ENCODE peak calls at places on chromosome 21, in ten cellular contexts. One of them, this sample, is unnamed.
A peak's percentile ranks its signal among the peaks of the same experiment; 100 is the strongest.

GRCh38 chr21:22900511-22900910 is 1902.3 kb downstream of the NCAM2 start:
- DNase-seq in upper lobe of right lung: no peak
- DNase-seq in right lobe of liver: no peak
- DNase-seq in kidney epithelial cell: no peak
- DNase-seq in AG10803: no peak
- DNase-seq in cardiac muscle cell: no peak
- DNase-seq in AG09309: no peak
- DNase-seq in Caco-2: no peak
- DNase-seq in left ventricle myocardium inferior: no peak
- DNase-seq in foreskin fibroblast: no peak
- DNase-seq in this sample: no peak

GRCh38 chr21:31873696-31874599 is 1.1 kb downstream of the HUNK start:
- DNase-seq in upper lobe of right lung: peak; percentile 81
- DNase-seq in right lobe of liver: peak; percentile 47
- DNase-seq in kidney epithelial cell: no peak
- DNase-seq in AG10803: peak; percentile 39
- DNase-seq in cardiac muscle cell: peak; percentile 74
- DNase-seq in AG09309: no peak
- DNase-seq in Caco-2: peak; percentile 58
- DNase-seq in left ventricle myocardium inferior: peak; percentile 33
- DNase-seq in foreskin fibroblast: peak; percentile 35
- DNase-seq in this sample: no peak

GRCh38 chr21:44495641-44496040 is 40.3 kb downstream of the LRRC3 start:
- DNase-seq in upper lobe of right lung: no peak
- DNase-seq in right lobe of liver: no peak
- DNase-seq in kidney epithelial cell: no peak
- DNase-seq in AG10803: no peak
- DNase-seq in cardiac muscle cell: peak; percentile 90
- DNase-seq in AG09309: no peak
- DNase-seq in Caco-2: no peak
- DNase-seq in left ventricle myocardium inferior: no peak
- DNase-seq in foreskin fibroblast: no peak
- DNase-seq in this sample: no peak

GRCh38 chr21:40640427-40640826 is 206.5 kb downstream of the DSCAM start:
- DNase-seq in upper lobe of right lung: no peak
- DNase-seq in right lobe of liver: no peak
- DNase-seq in kidney epithelial cell: no peak
- DNase-seq in AG10803: no peak
- DNase-seq in cardiac muscle cell: no peak
- DNase-seq in AG09309: no peak
- DNase-seq in Caco-2: no peak
- DNase-seq in left ventricle myocardium inferior: no peak
- DNase-seq in foreskin fibroblast: no peak
- DNase-seq in this sample: no peak

GRCh38 chr21:31316488-31317169 is 27.4 kb downstream of the TIAM1 start:
- DNase-seq in upper lobe of right lung: no peak
- DNase-seq in right lobe of liver: no peak
- DNase-seq in kidney epithelial cell: no peak
- DNase-seq in AG10803: no peak
- DNase-seq in cardiac muscle cell: no peak
- DNase-seq in AG09309: no peak
- DNase-seq in Caco-2: no peak
- DNase-seq in left ventricle myocardium inferior: no peak
- DNase-seq in foreskin fibroblast: peak; percentile 27
- DNase-seq in this sample: no peak

GRCh38 chr21:41403966-41404365 is 22.1 kb upstream of the MX1 start:
- DNase-seq in upper lobe of right lung: no peak
- DNase-seq in right lobe of liver: peak; percentile 35
- DNase-seq in kidney epithelial cell: no peak
- DNase-seq in AG10803: no peak
- DNase-seq in cardiac muscle cell: no peak
- DNase-seq in AG09309: no peak
- DNase-seq in Caco-2: no peak
- DNase-seq in left ventricle myocardium inferior: no peak
- DNase-seq in foreskin fibroblast: no peak
- DNase-seq in this sample: no peak

GRCh38 chr21:37253991-37254390 is 13.1 kb downstream of the VPS26C start:
- DNase-seq in upper lobe of right lung: no peak
- DNase-seq in right lobe of liver: no peak
- DNase-seq in kidney epithelial cell: no peak
- DNase-seq in AG10803: peak; percentile 16
- DNase-seq in cardiac muscle cell: no peak
- DNase-seq in AG09309: no peak
- DNase-seq in Caco-2: no peak
- DNase-seq in left ventricle myocardium inferior: no peak
- DNase-seq in foreskin fibroblast: no peak
- DNase-seq in this sample: peak; percentile 41

GRCh38 chr21:37937668-37938067 is 21.4 kb upstream of the KCNJ6 start:
- DNase-seq in upper lobe of right lung: no peak
- DNase-seq in right lobe of liver: no peak
- DNase-seq in kidney epithelial cell: no peak
- DNase-seq in AG10803: no peak
- DNase-seq in cardiac muscle cell: no peak
- DNase-seq in AG09309: no peak
- DNase-seq in Caco-2: no peak
- DNase-seq in left ventricle myocardium inferior: no peak
- DNase-seq in foreskin fibroblast: no peak
- DNase-seq in this sample: no peak

GRCh38 chr21:37871121-37871862 is 45.0 kb downstream of the KCNJ6 start:
- DNase-seq in upper lobe of right lung: no peak
- DNase-seq in right lobe of liver: no peak
- DNase-seq in kidney epithelial cell: peak; percentile 59
- DNase-seq in AG10803: peak; percentile 88
- DNase-seq in cardiac muscle cell: no peak
- DNase-seq in AG09309: peak; percentile 67
- DNase-seq in Caco-2: no peak
- DNase-seq in left ventricle myocardium inferior: no peak
- DNase-seq in foreskin fibroblast: peak; percentile 92
- DNase-seq in this sample: no peak

GRCh38 chr21:32413697-32414578 is 1.4 kb downstream of the EVA1C start:
- DNase-seq in upper lobe of right lung: peak; percentile 81
- DNase-seq in right lobe of liver: no peak
- DNase-seq in kidney epithelial cell: no peak
- DNase-seq in AG10803: no peak
- DNase-seq in cardiac muscle cell: no peak
- DNase-seq in AG09309: no peak
- DNase-seq in Caco-2: no peak
- DNase-seq in left ventricle myocardium inferior: no peak
- DNase-seq in foreskin fibroblast: peak; percentile 49
- DNase-seq in this sample: no peak

GRCh38 chr21:31873275-31873695 is 465 bp downstream of the HUNK start:
- DNase-seq in upper lobe of right lung: peak; percentile 70
- DNase-seq in right lobe of liver: no peak
- DNase-seq in kidney epithelial cell: no peak
- DNase-seq in AG10803: no peak
- DNase-seq in cardiac muscle cell: peak; percentile 60
- DNase-seq in AG09309: no peak
- DNase-seq in Caco-2: no peak
- DNase-seq in left ventricle myocardium inferior: no peak
- DNase-seq in foreskin fibroblast: no peak
- DNase-seq in this sample: no peak

GRCh38 chr21:26804895-26805609 is 40.2 kb downstream of the ADAMTS1 start:
- DNase-seq in upper lobe of right lung: no peak
- DNase-seq in right lobe of liver: no peak
- DNase-seq in kidney epithelial cell: no peak
- DNase-seq in AG10803: peak; percentile 76
- DNase-seq in cardiac muscle cell: peak; percentile 12
- DNase-seq in AG09309: no peak
- DNase-seq in Caco-2: no peak
- DNase-seq in left ventricle myocardium inferior: no peak
- DNase-seq in foreskin fibroblast: peak; percentile 89
- DNase-seq in this sample: no peak
- H3K4me3 ChIP-seq in upper lobe of right lung: no peak overlapping the region
- H3K4me3 ChIP-seq in right lobe of liver: no peak overlapping the region
- H3K4me3 ChIP-seq in kidney epithelial cell: no peak overlapping the region
- H3K4me3 ChIP-seq in AG10803: no peak overlapping the region
- H3K4me3 ChIP-seq in cardiac muscle cell: no peak overlapping the region
- H3K4me3 ChIP-seq in AG09309: no peak overlapping the region
- H3K4me3 ChIP-seq in Caco-2: no peak overlapping the region
- H3K4me3 ChIP-seq in left ventricle myocardium inferior: no peak overlapping the region
- H3K4me3 ChIP-seq in foreskin fibroblast: no peak overlapping the region
- H3K4me3 ChIP-seq in this sample: no peak overlapping the region

DNA sequence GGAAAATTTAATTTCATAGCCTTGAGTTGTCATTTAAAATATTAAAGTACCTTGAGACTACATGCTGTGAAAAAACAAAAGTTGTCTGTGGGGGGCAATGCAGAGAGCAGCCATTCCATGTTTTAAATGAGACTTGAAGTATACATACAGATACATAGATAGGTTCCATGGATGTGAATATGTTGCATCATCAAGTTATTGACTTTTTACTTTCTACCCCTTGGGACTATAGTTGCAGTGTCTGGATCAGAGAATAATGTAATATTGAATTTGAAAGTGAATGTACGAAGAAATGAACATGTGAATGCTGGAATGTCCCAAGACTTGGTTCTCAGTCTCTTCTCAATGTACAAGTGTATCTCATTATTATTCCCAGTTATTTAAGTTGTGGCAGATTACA is 751.0 kb downstream of the MRPL39 start:
- DNase-seq in upper lobe of right lung: no peak
- DNase-seq in right lobe of liver: no peak
- DNase-seq in kidney epithelial cell: no peak
- DNase-seq in AG10803: no peak
- DNase-seq in cardiac muscle cell: no peak
- DNase-seq in AG09309: no peak
- DNase-seq in Caco-2: no peak
- DNase-seq in left ventricle myocardium inferior: no peak
- DNase-seq in foreskin fibroblast: no peak
- DNase-seq in this sample: no peak
- TF ChIP-seq CTCF in upper lobe of right lung: no peak
- TF ChIP-seq CTCF in right lobe of liver: no peak
- TF ChIP-seq CTCF in kidney epithelial cell: no peak
- TF ChIP-seq CTCF in AG10803: no peak
- TF ChIP-seq CTCF in cardiac muscle cell: no peak
- TF ChIP-seq CTCF in AG09309: no peak
- TF ChIP-seq CTCF in Caco-2: no peak
- TF ChIP-seq CTCF in left ventricle myocardium inferior: no peak
- TF ChIP-seq CTCF in foreskin fibroblast: no peak
- TF ChIP-seq CTCF in this sample: no peak

GRCh38 chr21:45591619-45592207 is 49.5 kb upstream of the SLC19A1 start:
- DNase-seq in upper lobe of right lung: peak; percentile 21
- DNase-seq in right lobe of liver: peak; percentile 13
- DNase-seq in kidney epithelial cell: no peak
- DNase-seq in AG10803: no peak
- DNase-seq in cardiac muscle cell: no peak
- DNase-seq in AG09309: no peak
- DNase-seq in Caco-2: peak; percentile 8
- DNase-seq in left ventricle myocardium inferior: no peak
- DNase-seq in foreskin fibroblast: no peak
- DNase-seq in this sample: no peak

GRCh38 chr21:45592208-45592619 is 50.0 kb upstream of the SLC19A1 start:
- DNase-seq in upper lobe of right lung: peak; percentile 44
- DNase-seq in right lobe of liver: no peak
- DNase-seq in kidney epithelial cell: no peak
- DNase-seq in AG10803: no peak
- DNase-seq in cardiac muscle cell: no peak
- DNase-seq in AG09309: no peak
- DNase-seq in Caco-2: peak; percentile 9
- DNase-seq in left ventricle myocardium inferior: no peak
- DNase-seq in foreskin fibroblast: no peak
- DNase-seq in this sample: no peak

GRCh38 chr21:45590246-45590725 is 48.0 kb upstream of the SLC19A1 start:
- DNase-seq in upper lobe of right lung: peak; percentile 88
- DNase-seq in right lobe of liver: peak; percentile 78
- DNase-seq in kidney epithelial cell: no peak
- DNase-seq in AG10803: peak; percentile 42
- DNase-seq in cardiac muscle cell: peak; percentile 62
- DNase-seq in AG09309: no peak
- DNase-seq in Caco-2: peak; percentile 29
- DNase-seq in left ventricle myocardium inferior: peak; percentile 72
- DNase-seq in foreskin fibroblast: peak; percentile 82
- DNase-seq in this sample: no peak

GRCh38 chr21:45589686-45590245 is 47.5 kb upstream of the SLC19A1 start:
- DNase-seq in upper lobe of right lung: no peak
- DNase-seq in right lobe of liver: peak; percentile 44
- DNase-seq in kidney epithelial cell: no peak
- DNase-seq in AG10803: no peak
- DNase-seq in cardiac muscle cell: no peak
- DNase-seq in AG09309: no peak
- DNase-seq in Caco-2: peak; percentile 7
- DNase-seq in left ventricle myocardium inferior: no peak
- DNase-seq in foreskin fibroblast: no peak
- DNase-seq in this sample: no peak

GRCh38 chr21:45590726-45591618 is 48.7 kb upstream of the SLC19A1 start:
- DNase-seq in upper lobe of right lung: peak; percentile 73
- DNase-seq in right lobe of liver: peak; percentile 6
- DNase-seq in kidney epithelial cell: no peak
- DNase-seq in AG10803: no peak
- DNase-seq in cardiac muscle cell: no peak
- DNase-seq in AG09309: no peak
- DNase-seq in Caco-2: peak; percentile 12
- DNase-seq in left ventricle myocardium inferior: peak; percentile 29
- DNase-seq in foreskin fibroblast: peak; percentile 38
- DNase-seq in this sample: no peak
- H3K4me3 ChIP-seq in upper lobe of right lung: peak overlapping the region; percentile 51
- H3K4me3 ChIP-seq in right lobe of liver: peak overlapping the region; percentile 39
- H3K4me3 ChIP-seq in kidney epithelial cell: peak overlapping the region; percentile 24
- H3K4me3 ChIP-seq in AG10803: no peak overlapping the region
- H3K4me3 ChIP-seq in cardiac muscle cell: peak overlapping the region; percentile 31
- H3K4me3 ChIP-seq in AG09309: no peak overlapping the region
- H3K4me3 ChIP-seq in Caco-2: no peak overlapping the region
- H3K4me3 ChIP-seq in left ventricle myocardium inferior: peak overlapping the region; percentile 71
- H3K4me3 ChIP-seq in foreskin fibroblast: no peak overlapping the region
- H3K4me3 ChIP-seq in this sample: peak overlapping the region; percentile 42

GRCh38 chr21:35511298-35512162 is 462.4 kb upstream of the RUNX1 start:
- DNase-seq in upper lobe of right lung: no peak
- DNase-seq in right lobe of liver: no peak
- DNase-seq in kidney epithelial cell: no peak
- DNase-seq in AG10803: peak; percentile 46
- DNase-seq in cardiac muscle cell: no peak
- DNase-seq in AG09309: peak; percentile 79
- DNase-seq in Caco-2: no peak
- DNase-seq in left ventricle myocardium inferior: no peak
- DNase-seq in foreskin fibroblast: peak; percentile 35
- DNase-seq in this sample: no peak

GRCh38 chr21:35506352-35506751 is 457.2 kb upstream of the RUNX1 start:
- DNase-seq in upper lobe of right lung: no peak
- DNase-seq in right lobe of liver: no peak
- DNase-seq in kidney epithelial cell: no peak
- DNase-seq in AG10803: peak; percentile 40
- DNase-seq in cardiac muscle cell: no peak
- DNase-seq in AG09309: no peak
- DNase-seq in Caco-2: no peak
- DNase-seq in left ventricle myocardium inferior: no peak
- DNase-seq in foreskin fibroblast: no peak
- DNase-seq in this sample: no peak

GRCh38 chr21:35509004-35509704 is 460.1 kb upstream of the RUNX1 start:
- DNase-seq in upper lobe of right lung: no peak
- DNase-seq in right lobe of liver: no peak
- DNase-seq in kidney epithelial cell: no peak
- DNase-seq in AG10803: no peak
- DNase-seq in cardiac muscle cell: no peak
- DNase-seq in AG09309: no peak
- DNase-seq in Caco-2: no peak
- DNase-seq in left ventricle myocardium inferior: no peak
- DNase-seq in foreskin fibroblast: peak; percentile 24
- DNase-seq in this sample: no peak

GRCh38 chr21:35510294-35510693 is 461.2 kb upstream of the RUNX1 start:
- DNase-seq in upper lobe of right lung: no peak
- DNase-seq in right lobe of liver: no peak
- DNase-seq in kidney epithelial cell: no peak
- DNase-seq in AG10803: no peak
- DNase-seq in cardiac muscle cell: no peak
- DNase-seq in AG09309: no peak
- DNase-seq in Caco-2: no peak
- DNase-seq in left ventricle myocardium inferior: no peak
- DNase-seq in foreskin fibroblast: no peak
- DNase-seq in this sample: no peak

GRCh38 chr21:35508389-35508888 is 459.3 kb upstream of the RUNX1 start:
- DNase-seq in upper lobe of right lung: peak; percentile 80
- DNase-seq in right lobe of liver: peak; percentile 58
- DNase-seq in kidney epithelial cell: no peak
- DNase-seq in AG10803: peak; percentile 58
- DNase-seq in cardiac muscle cell: no peak
- DNase-seq in AG09309: peak; percentile 52
- DNase-seq in Caco-2: peak; percentile 69
- DNase-seq in left ventricle myocardium inferior: peak; percentile 60
- DNase-seq in foreskin fibroblast: peak; percentile 95
- DNase-seq in this sample: no peak
- TF ChIP-seq CTCF in upper lobe of right lung: peak; percentile 45
- TF ChIP-seq CTCF in right lobe of liver: peak; percentile 18
- TF ChIP-seq CTCF in kidney epithelial cell: peak; percentile 9
- TF ChIP-seq CTCF in AG10803: peak; percentile 32
- TF ChIP-seq CTCF in cardiac muscle cell: peak; percentile 64
- TF ChIP-seq CTCF in AG09309: peak; percentile 34
- TF ChIP-seq CTCF in Caco-2: peak; percentile 32
- TF ChIP-seq CTCF in left ventricle myocardium inferior: peak; percentile 37
- TF ChIP-seq CTCF in foreskin fibroblast: peak; percentile 41
- TF ChIP-seq CTCF in this sample: no peak